ENCODE peak calls at places on chromosomes 11 and 22, in eight cellular contexts. One of them, this sample, is unnamed.

GRCh38 chr11:28241760-28242159 is 133.6 kb downstream of the METTL15 start:
- DNase-seq in cardiac muscle cell: no peak
- DNase-seq in heart right ventricle: no peak
- DNase-seq in pancreas: no peak
- DNase-seq in stomach: no peak
- DNase-seq in HL-60: no peak
- DNase-seq in H9: no peak
- DNase-seq in sigmoid colon: no peak
- DNase-seq in this sample: no peak

GRCh38 chr22:49532831-49533802 is 294.6 kb downstream of the BRD1 start:
- DNase-seq in cardiac muscle cell: no peak
- DNase-seq in heart right ventricle: no peak
- DNase-seq in pancreas: no peak
- DNase-seq in stomach: no peak
- DNase-seq in HL-60: no peak
- DNase-seq in H9: no peak
- DNase-seq in sigmoid colon: peak
- DNase-seq in this sample: no peak

GRCh38 chr11:70825893-70826540 is 426.4 kb downstream of the SHANK2 start:
- DNase-seq in cardiac muscle cell: no peak
- DNase-seq in heart right ventricle: no peak
- DNase-seq in pancreas: no peak
- DNase-seq in stomach: no peak
- DNase-seq in HL-60: no peak
- DNase-seq in H9: no peak
- DNase-seq in sigmoid colon: no peak
- DNase-seq in this sample: no peak

GRCh38 chr22:19097518-19097917 is 24.7 kb downstream of the DGCR2 start:
- DNase-seq in cardiac muscle cell: no peak
- DNase-seq in heart right ventricle: no peak
- DNase-seq in pancreas: peak
- DNase-seq in stomach: no peak
- DNase-seq in HL-60: no peak
- DNase-seq in H9: no peak
- DNase-seq in sigmoid colon: peak
- DNase-seq in this sample: no peak

GRCh38 chr11:15912825-15913224 is 443.5 kb downstream of the SOX6 start:
- DNase-seq in cardiac muscle cell: no peak
- DNase-seq in heart right ventricle: no peak
- DNase-seq in pancreas: no peak
- DNase-seq in stomach: no peak
- DNase-seq in HL-60: no peak
- DNase-seq in H9: no peak
- DNase-seq in sigmoid colon: no peak
- DNase-seq in this sample: no peak

GRCh38 chr11:110251837-110252236 is 44.6 kb downstream of the RDX start:
- DNase-seq in cardiac muscle cell: peak
- DNase-seq in heart right ventricle: no peak
- DNase-seq in pancreas: peak
- DNase-seq in stomach: peak
- DNase-seq in HL-60: no peak
- DNase-seq in H9: no peak
- DNase-seq in sigmoid colon: no peak
- DNase-seq in this sample: peak

GRCh38 chr11:28245131-28245530 is 136.9 kb downstream of the METTL15 start:
- DNase-seq in cardiac muscle cell: no peak
- DNase-seq in heart right ventricle: no peak
- DNase-seq in pancreas: no peak
- DNase-seq in stomach: no peak
- DNase-seq in HL-60: no peak
- DNase-seq in H9: no peak
- DNase-seq in sigmoid colon: no peak
- DNase-seq in this sample: no peak

GRCh38 chr11:29119691-29120328 is 897.0 kb downstream of the KCNA4 start:
- DNase-seq in cardiac muscle cell: peak
- DNase-seq in heart right ventricle: no peak
- DNase-seq in pancreas: no peak
- DNase-seq in stomach: no peak
- DNase-seq in HL-60: no peak
- DNase-seq in H9: no peak
- DNase-seq in sigmoid colon: no peak
- DNase-seq in this sample: peak

GRCh38 chr11:100383357-100383865 is 303.7 kb upstream of the ARHGAP42 start:
- DNase-seq in cardiac muscle cell: no peak
- DNase-seq in heart right ventricle: no peak
- DNase-seq in pancreas: no peak
- DNase-seq in stomach: no peak
- DNase-seq in HL-60: no peak
- DNase-seq in H9: no peak
- DNase-seq in sigmoid colon: no peak
- DNase-seq in this sample: no peak

GRCh38 chr11:91978747-91979146 is 245.9 kb upstream of the FAT3 start:
- DNase-seq in cardiac muscle cell: no peak
- DNase-seq in heart right ventricle: no peak
- DNase-seq in pancreas: no peak
- DNase-seq in stomach: no peak
- DNase-seq in HL-60: no peak
- DNase-seq in H9: no peak
- DNase-seq in sigmoid colon: no peak
- DNase-seq in this sample: peak

GRCh38 chr11:62806611-62807121 is 1.4 kb upstream of the NXF1 start:
- DNase-seq in cardiac muscle cell: peak
- DNase-seq in heart right ventricle: no peak
- DNase-seq in pancreas: no peak
- DNase-seq in stomach: no peak
- DNase-seq in HL-60: no peak
- DNase-seq in H9: no peak
- DNase-seq in sigmoid colon: peak
- DNase-seq in this sample: no peak

GRCh38 chr11:102390667-102391449 is 43.8 kb downstream of the BIRC2 start:
- DNase-seq in cardiac muscle cell: peak
- DNase-seq in heart right ventricle: peak
- DNase-seq in pancreas: peak
- DNase-seq in stomach: peak
- DNase-seq in HL-60: peak
- DNase-seq in H9: peak
- DNase-seq in sigmoid colon: peak
- DNase-seq in this sample: peak

DNA sequence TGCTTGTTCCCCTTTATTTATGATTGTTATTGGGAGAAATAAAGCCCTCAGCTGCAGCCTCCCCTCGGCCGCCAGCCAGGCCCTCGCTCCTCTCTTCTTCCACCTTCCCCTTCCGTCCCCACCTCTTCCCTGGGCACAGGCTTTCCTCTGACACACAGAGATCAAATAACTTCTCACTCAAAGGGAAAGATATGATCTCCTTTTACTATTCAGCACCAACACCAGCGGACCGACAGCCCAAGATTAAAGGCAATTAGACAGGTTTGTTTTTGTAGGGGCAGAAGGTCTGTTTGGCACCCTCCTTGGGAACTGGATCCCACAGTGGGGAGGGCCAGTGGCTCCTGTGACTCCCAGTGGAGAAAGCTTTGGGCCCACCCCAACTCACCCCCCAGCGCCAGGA is 23.0 kb downstream of the NECTIN1 start:
- DNase-seq in cardiac muscle cell: no peak
- DNase-seq in heart right ventricle: no peak
- DNase-seq in pancreas: no peak
- DNase-seq in stomach: no peak
- DNase-seq in HL-60: no peak
- DNase-seq in H9: no peak
- DNase-seq in sigmoid colon: no peak
- DNase-seq in this sample: no peak
- H3K27ac ChIP-seq in cardiac muscle cell: no peak
- H3K27ac ChIP-seq in heart right ventricle: no peak
- H3K27ac ChIP-seq in pancreas: no peak
- H3K27ac ChIP-seq in stomach: no peak
- H3K27ac ChIP-seq in HL-60: no peak
- H3K27ac ChIP-seq in H9: no peak
- H3K27ac ChIP-seq in sigmoid colon: no peak
- H3K27ac ChIP-seq in this sample: peak

DNA sequence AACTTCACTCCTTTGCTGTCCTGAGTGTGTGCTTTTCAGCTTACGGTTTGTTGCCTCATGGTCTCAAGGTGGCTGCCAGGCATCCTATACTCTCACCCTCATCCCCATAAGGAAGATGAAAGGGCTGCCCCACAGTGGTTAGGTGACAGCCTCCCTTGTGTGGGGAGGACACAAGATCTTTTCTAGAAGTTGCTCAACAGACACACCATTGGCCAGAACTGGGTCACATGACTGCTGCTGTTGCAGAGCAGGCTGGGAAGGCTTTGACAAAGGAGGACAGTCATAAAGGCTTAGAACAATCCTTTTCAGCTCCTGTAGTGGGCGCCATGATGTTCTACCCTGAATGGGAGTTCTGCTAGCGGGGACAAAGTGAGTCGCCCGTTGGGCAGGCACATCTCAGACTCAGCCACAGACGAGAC is 69.7 kb upstream of the RASD2 start:
- DNase-seq in cardiac muscle cell: no peak
- DNase-seq in heart right ventricle: no peak
- DNase-seq in pancreas: no peak
- DNase-seq in stomach: no peak
- DNase-seq in HL-60: no peak
- DNase-seq in H9: no peak
- DNase-seq in sigmoid colon: no peak
- DNase-seq in this sample: no peak
- TF ChIP-seq CTCF in cardiac muscle cell: no peak
- TF ChIP-seq CTCF in heart right ventricle: no peak
- TF ChIP-seq CTCF in pancreas: no peak
- TF ChIP-seq CTCF in stomach: no peak
- TF ChIP-seq CTCF in HL-60: no peak
- TF ChIP-seq CTCF in H9: peak
- TF ChIP-seq CTCF in sigmoid colon: no peak
- TF ChIP-seq CTCF in this sample: no peak

DNA sequence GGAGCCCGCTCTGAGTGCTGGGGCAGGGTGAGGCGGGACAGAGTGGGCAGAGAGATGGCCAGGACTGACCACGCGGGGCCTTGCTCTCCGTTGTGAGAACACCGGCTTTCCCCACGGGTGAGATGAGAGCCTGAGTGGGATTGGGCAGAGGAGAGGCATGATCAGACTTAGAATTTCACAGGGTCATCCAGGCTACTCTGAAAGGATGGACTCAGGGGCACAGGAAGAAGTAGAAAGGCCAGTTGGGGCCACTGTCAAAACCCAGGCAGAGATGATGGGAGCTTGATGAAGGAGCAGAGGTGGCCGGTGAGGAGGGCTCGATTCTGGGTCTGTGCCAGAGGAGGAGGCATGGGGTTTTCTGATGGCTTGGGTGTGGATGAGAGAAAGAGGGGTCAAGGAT is 63.8 kb upstream of the NUP50 start:
- DNase-seq in cardiac muscle cell: no peak
- DNase-seq in heart right ventricle: no peak
- DNase-seq in pancreas: no peak
- DNase-seq in stomach: no peak
- DNase-seq in HL-60: no peak
- DNase-seq in H9: no peak
- DNase-seq in sigmoid colon: no peak
- DNase-seq in this sample: no peak
- H3K27ac ChIP-seq in cardiac muscle cell: no peak
- H3K27ac ChIP-seq in heart right ventricle: no peak
- H3K27ac ChIP-seq in pancreas: no peak
- H3K27ac ChIP-seq in stomach: no peak
- H3K27ac ChIP-seq in HL-60: no peak
- H3K27ac ChIP-seq in H9: no peak
- H3K27ac ChIP-seq in sigmoid colon: no peak
- H3K27ac ChIP-seq in this sample: no peak

GRCh38 chr11:64743591-64744543 is at the start of gene RASGRP2:
- DNase-seq in cardiac muscle cell: peak
- DNase-seq in heart right ventricle: peak
- DNase-seq in pancreas: peak
- DNase-seq in stomach: peak
- DNase-seq in HL-60: peak
- DNase-seq in H9: peak
- DNase-seq in sigmoid colon: peak
- DNase-seq in this sample: no peak
- TF ChIP-seq CTCF in cardiac muscle cell: peak
- TF ChIP-seq CTCF in heart right ventricle: peak
- TF ChIP-seq CTCF in pancreas: peak
- TF ChIP-seq CTCF in stomach: peak
- TF ChIP-seq CTCF in HL-60: peak
- TF ChIP-seq CTCF in H9: peak
- TF ChIP-seq CTCF in sigmoid colon: peak
- TF ChIP-seq CTCF in this sample: no peak

GRCh38 chr11:9601876-9602199 is 28.4 kb downstream of the WEE1 start:
- DNase-seq in cardiac muscle cell: no peak
- DNase-seq in heart right ventricle: no peak
- DNase-seq in pancreas: no peak
- DNase-seq in stomach: no peak
- DNase-seq in HL-60: no peak
- DNase-seq in H9: no peak
- DNase-seq in sigmoid colon: no peak
- DNase-seq in this sample: no peak

GRCh38 chr11:9601041-9601875 is 27.8 kb downstream of the WEE1 start:
- DNase-seq in cardiac muscle cell: peak
- DNase-seq in heart right ventricle: no peak
- DNase-seq in pancreas: no peak
- DNase-seq in stomach: no peak
- DNase-seq in HL-60: peak
- DNase-seq in H9: peak
- DNase-seq in sigmoid colon: no peak
- DNase-seq in this sample: no peak

GRCh38 chr11:9600166-9600565 is 26.7 kb downstream of the WEE1 start:
- DNase-seq in cardiac muscle cell: no peak
- DNase-seq in heart right ventricle: no peak
- DNase-seq in pancreas: no peak
- DNase-seq in stomach: no peak
- DNase-seq in HL-60: no peak
- DNase-seq in H9: no peak
- DNase-seq in sigmoid colon: no peak
- DNase-seq in this sample: no peak

GRCh38 chr11:9604134-9604533 is 30.7 kb downstream of the WEE1 start:
- DNase-seq in cardiac muscle cell: no peak
- DNase-seq in heart right ventricle: no peak
- DNase-seq in pancreas: no peak
- DNase-seq in stomach: no peak
- DNase-seq in HL-60: no peak
- DNase-seq in H9: no peak
- DNase-seq in sigmoid colon: no peak
- DNase-seq in this sample: no peak

DNA sequence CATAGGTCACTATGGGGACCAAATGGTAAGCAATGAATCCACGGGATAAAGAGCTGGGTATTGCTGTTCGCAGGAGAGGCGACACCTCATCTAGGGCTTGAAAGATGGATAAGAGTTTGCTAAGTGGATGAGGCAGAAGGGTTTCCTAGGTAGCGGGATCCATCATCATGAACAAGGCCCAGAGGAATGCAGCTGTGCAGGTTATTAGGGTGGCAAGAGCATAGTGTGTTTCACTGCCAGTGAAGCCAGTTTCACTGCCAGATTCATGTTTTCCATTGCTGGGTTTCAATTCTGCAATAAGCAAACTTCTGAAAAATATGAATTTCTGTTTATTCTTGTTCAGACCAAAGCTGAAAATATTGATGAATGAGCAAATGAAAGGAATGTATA is 27.2 kb downstream of the WEE1 start:
- DNase-seq in cardiac muscle cell: no peak
- DNase-seq in heart right ventricle: no peak
- DNase-seq in pancreas: no peak
- DNase-seq in stomach: no peak
- DNase-seq in HL-60: no peak
- DNase-seq in H9: no peak
- DNase-seq in sigmoid colon: no peak
- DNase-seq in this sample: peak
- H3K27ac ChIP-seq in cardiac muscle cell: no peak
- H3K27ac ChIP-seq in heart right ventricle: no peak
- H3K27ac ChIP-seq in pancreas: no peak
- H3K27ac ChIP-seq in stomach: peak
- H3K27ac ChIP-seq in HL-60: peak
- H3K27ac ChIP-seq in H9: no peak
- H3K27ac ChIP-seq in sigmoid colon: no peak
- H3K27ac ChIP-seq in this sample: no peak